ENCODE peak calls at places on chromosomes 7 and 10, in seven cellular contexts. One of them, this sample, is unnamed.

GRCh38 chr7:92641921-92642511 is 51.8 kb upstream of the FAM133B start:
- DNase-seq in HepG2: no peak
- DNase-seq in GM12878: no peak
- DNase-seq in SK-N-SH: no peak
- DNase-seq in K562: peak
- DNase-seq in GM12891: no peak
- DNase-seq in H1: no peak
- DNase-seq in this sample: no peak

GRCh38 chr7:70884809-70885208 is 247.1 kb upstream of the GALNT17 start:
- DNase-seq in GM12878: no peak
- DNase-seq in H1: no peak
- DNase-seq in GM12891: no peak
- DNase-seq in SK-N-SH: no peak
- DNase-seq in K562: no peak
- DNase-seq in HepG2: no peak
- DNase-seq in this sample: no peak

GRCh38 chr10:5575482-5576153 is 50.9 kb downstream of the CALML3 start:
- DNase-seq in SK-N-SH: no peak
- DNase-seq in GM12878: no peak
- DNase-seq in K562: no peak
- DNase-seq in H1: no peak
- DNase-seq in GM12891: no peak
- DNase-seq in HepG2: no peak
- DNase-seq in this sample: no peak

GRCh38 chr7:22989646-22990587 is 24.0 kb downstream of the HYCC1 start:
- DNase-seq in HepG2: no peak
- DNase-seq in GM12891: no peak
- DNase-seq in GM12878: no peak
- DNase-seq in SK-N-SH: no peak
- DNase-seq in H1: no peak
- DNase-seq in K562: no peak
- DNase-seq in this sample: no peak

GRCh38 chr7:5429253-5429856 is 5.7 kb upstream of the TNRC18 start:
- DNase-seq in H1: peak
- DNase-seq in GM12891: no peak
- DNase-seq in GM12878: no peak
- DNase-seq in K562: peak
- DNase-seq in SK-N-SH: no peak
- DNase-seq in HepG2: peak
- DNase-seq in this sample: peak

GRCh38 chr7:54563329-54563916 is 21.2 kb downstream of the VSTM2A start:
- DNase-seq in GM12878: no peak
- DNase-seq in GM12891: no peak
- DNase-seq in HepG2: no peak
- DNase-seq in SK-N-SH: no peak
- DNase-seq in K562: no peak
- DNase-seq in H1: no peak
- DNase-seq in this sample: no peak

GRCh38 chr7:158028290-158028941 is 559.2 kb downstream of the PTPRN2 start:
- DNase-seq in HepG2: peak
- DNase-seq in SK-N-SH: no peak
- DNase-seq in H1: no peak
- DNase-seq in K562: no peak
- DNase-seq in GM12878: no peak
- DNase-seq in GM12891: no peak
- DNase-seq in this sample: no peak

GRCh38 chr10:50388181-50388580 is 136.9 kb upstream of the ASAH2 start:
- DNase-seq in K562: no peak
- DNase-seq in GM12878: no peak
- DNase-seq in H1: no peak
- DNase-seq in HepG2: no peak
- DNase-seq in GM12891: no peak
- DNase-seq in SK-N-SH: no peak
- DNase-seq in this sample: no peak

GRCh38 chr10:5531558-5532230 is 6.9 kb downstream of the CALML3 start:
- DNase-seq in H1: no peak
- DNase-seq in SK-N-SH: no peak
- DNase-seq in GM12878: no peak
- DNase-seq in HepG2: peak
- DNase-seq in K562: no peak
- DNase-seq in GM12891: no peak
- DNase-seq in this sample: no peak

GRCh38 chr7:83429493-83429892 is 219.4 kb downstream of the SEMA3E start:
- DNase-seq in HepG2: no peak
- DNase-seq in GM12891: no peak
- DNase-seq in SK-N-SH: no peak
- DNase-seq in H1: no peak
- DNase-seq in K562: no peak
- DNase-seq in GM12878: no peak
- DNase-seq in this sample: no peak

GRCh38 chr10:46554166-46554781 is 2.2 kb downstream of the GPRIN2 start:
- DNase-seq in HepG2: no peak
- DNase-seq in SK-N-SH: no peak
- DNase-seq in H1: no peak
- DNase-seq in GM12891: peak
- DNase-seq in GM12878: no peak
- DNase-seq in K562: no peak
- DNase-seq in this sample: no peak

GRCh38 chr10:71811351-71811750 is 38.0 kb upstream of the VSIR start:
- DNase-seq in GM12878: no peak
- DNase-seq in SK-N-SH: no peak
- DNase-seq in K562: no peak
- DNase-seq in H1: no peak
- DNase-seq in GM12891: no peak
- DNase-seq in HepG2: no peak
- DNase-seq in this sample: no peak

GRCh38 chr7:128215281-128215680 is 25.8 kb upstream of the LEP start:
- DNase-seq in GM12878: no peak
- DNase-seq in HepG2: no peak
- DNase-seq in K562: no peak
- DNase-seq in H1: no peak
- DNase-seq in GM12891: no peak
- DNase-seq in SK-N-SH: no peak
- DNase-seq in this sample: no peak

GRCh38 chr7:4479367-4480039 is 202.6 kb upstream of the FOXK1 start:
- DNase-seq in GM12878: no peak
- DNase-seq in SK-N-SH: peak
- DNase-seq in GM12891: peak
- DNase-seq in K562: peak
- DNase-seq in HepG2: peak
- DNase-seq in H1: peak
- DNase-seq in this sample: no peak

GRCh38 chr10:120433176-120433575 is 23.9 kb upstream of the PLPP4 start:
- DNase-seq in SK-N-SH: no peak
- DNase-seq in K562: no peak
- DNase-seq in GM12891: no peak
- DNase-seq in GM12878: no peak
- DNase-seq in HepG2: no peak
- DNase-seq in H1: no peak
- DNase-seq in this sample: no peak

GRCh38 chr10:63720689-63721088 is 199.5 kb downstream of the REEP3 start:
- DNase-seq in HepG2: no peak
- DNase-seq in SK-N-SH: no peak
- DNase-seq in GM12878: no peak
- DNase-seq in K562: no peak
- DNase-seq in H1: no peak
- DNase-seq in GM12891: no peak
- DNase-seq in this sample: no peak

GRCh38 chr10:131726460-131726861 is 174.3 kb upstream of the PPP2R2D start:
- DNase-seq in H1: no peak
- DNase-seq in GM12891: no peak
- DNase-seq in GM12878: no peak
- DNase-seq in SK-N-SH: peak
- DNase-seq in K562: no peak
- DNase-seq in HepG2: peak
- DNase-seq in this sample: no peak

GRCh38 chr10:104345941-104346340 is 7.7 kb upstream of the ITPRIP start:
- DNase-seq in H1: no peak
- DNase-seq in GM12891: no peak
- DNase-seq in K562: no peak
- DNase-seq in GM12878: no peak
- DNase-seq in HepG2: no peak
- DNase-seq in SK-N-SH: no peak
- DNase-seq in this sample: no peak

GRCh38 chr10:92740762-92741161 is 51.0 kb downstream of the HHEX start:
- DNase-seq in SK-N-SH: no peak
- DNase-seq in GM12891: no peak
- DNase-seq in K562: no peak
- DNase-seq in H1: no peak
- DNase-seq in GM12878: no peak
- DNase-seq in HepG2: no peak
- DNase-seq in this sample: no peak

GRCh38 chr7:44380831-44381493 is 55.6 kb upstream of the CAMK2B start:
- DNase-seq in H1: peak
- DNase-seq in HepG2: no peak
- DNase-seq in GM12878: no peak
- DNase-seq in K562: no peak
- DNase-seq in GM12891: no peak
- DNase-seq in SK-N-SH: no peak
- DNase-seq in this sample: no peak

GRCh38 chr10:70515035-70515702 is 36.6 kb downstream of the PALD1 start:
- DNase-seq in HepG2: no peak
- DNase-seq in GM12891: no peak
- DNase-seq in K562: no peak
- DNase-seq in SK-N-SH: no peak
- DNase-seq in H1: no peak
- DNase-seq in GM12878: no peak
- DNase-seq in this sample: no peak

GRCh38 chr10:26173837-26174236 is 42.7 kb upstream of the GAD2 start:
- DNase-seq in H1: no peak
- DNase-seq in K562: no peak
- DNase-seq in HepG2: no peak
- DNase-seq in GM12891: no peak
- DNase-seq in SK-N-SH: no peak
- DNase-seq in GM12878: no peak
- DNase-seq in this sample: no peak

GRCh38 chr7:112437038-112437437 is 13.2 kb upstream of the IFRD1 start:
- DNase-seq in GM12891: no peak
- DNase-seq in K562: no peak
- DNase-seq in HepG2: no peak
- DNase-seq in GM12878: no peak
- DNase-seq in SK-N-SH: no peak
- DNase-seq in H1: no peak
- DNase-seq in this sample: no peak

GRCh38 chr7:69652947-69653701 is 54.8 kb downstream of the AUTS2 start:
- DNase-seq in HepG2: no peak
- DNase-seq in H1: no peak
- DNase-seq in GM12878: no peak
- DNase-seq in GM12891: no peak
- DNase-seq in K562: no peak
- DNase-seq in SK-N-SH: no peak
- DNase-seq in this sample: no peak

GRCh38 chr10:47444047-47444446 is 39.9 kb downstream of the ANXA8 start:
- DNase-seq in HepG2: no peak
- DNase-seq in H1: no peak
- DNase-seq in SK-N-SH: no peak
- DNase-seq in GM12878: no peak
- DNase-seq in GM12891: no peak
- DNase-seq in K562: no peak
- DNase-seq in this sample: no peak

GRCh38 chr7:676972-677385 is 49.5 kb upstream of the DNAAF5 start:
- DNase-seq in GM12878: no peak
- DNase-seq in SK-N-SH: no peak
- DNase-seq in H1: no peak
- DNase-seq in K562: no peak
- DNase-seq in GM12891: no peak
- DNase-seq in HepG2: no peak
- DNase-seq in this sample: no peak

GRCh38 chr10:16520900-16521299 is 779 bp downstream of the C1QL3 start:
- DNase-seq in H1: peak
- DNase-seq in SK-N-SH: peak
- DNase-seq in GM12891: peak
- DNase-seq in HepG2: no peak
- DNase-seq in K562: no peak
- DNase-seq in GM12878: no peak
- DNase-seq in this sample: peak

GRCh38 chr10:60920479-60920878 is 23.5 kb downstream of the RHOBTB1 start:
- DNase-seq in HepG2: no peak
- DNase-seq in SK-N-SH: no peak
- DNase-seq in GM12878: no peak
- DNase-seq in K562: no peak
- DNase-seq in GM12891: no peak
- DNase-seq in H1: no peak
- DNase-seq in this sample: no peak

GRCh38 chr7:2253021-2253420 is 11.0 kb downstream of the NUDT1 start:
- DNase-seq in GM12878: no peak
- DNase-seq in H1: no peak
- DNase-seq in HepG2: no peak
- DNase-seq in GM12891: no peak
- DNase-seq in K562: no peak
- DNase-seq in SK-N-SH: no peak
- DNase-seq in this sample: no peak
- TF ChIP-seq TAF1 in GM12878: no peak
- TF ChIP-seq TAF1 in H1: no peak
- TF ChIP-seq TAF1 in HepG2: no peak
- TF ChIP-seq TAF1 in GM12891: no peak
- TF ChIP-seq TAF1 in K562: no peak
- TF ChIP-seq TAF1 in SK-N-SH: no peak
- TF ChIP-seq TAF1 in this sample: no peak

DNA sequence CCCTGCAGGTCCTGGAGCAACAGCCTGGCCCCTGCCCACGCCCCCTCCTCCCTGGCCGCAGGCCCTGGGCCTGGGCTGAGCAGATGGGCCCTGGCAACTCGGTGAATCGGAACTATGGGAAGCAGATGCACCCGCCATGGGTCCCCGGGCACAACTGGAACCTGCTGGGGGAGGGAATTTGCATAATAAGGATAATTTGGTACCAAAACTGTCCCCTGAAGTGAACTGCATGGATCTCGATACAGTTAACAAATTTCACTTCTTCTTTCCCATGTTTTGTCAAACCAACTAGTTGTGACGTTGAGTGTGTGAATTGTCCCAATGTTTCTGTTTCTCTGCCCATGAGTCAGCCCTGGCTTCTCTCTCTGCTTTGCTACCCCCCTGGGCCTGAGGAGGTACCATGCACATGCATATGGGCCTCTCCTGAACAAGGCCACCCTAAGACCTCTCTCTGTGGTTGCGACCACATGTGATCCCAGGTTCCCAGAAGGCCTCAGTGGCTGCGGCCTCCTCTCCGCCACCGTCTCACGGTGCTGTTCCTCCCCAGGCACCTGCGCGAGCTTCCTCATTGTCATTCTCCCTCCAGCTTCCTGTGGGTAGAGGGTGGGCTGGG is 40.2 kb downstream of the FIGNL1 start:
- DNase-seq in K562: no peak
- DNase-seq in GM12891: no peak
- DNase-seq in H1: no peak
- DNase-seq in HepG2: no peak
- DNase-seq in GM12878: peak
- DNase-seq in SK-N-SH: no peak
- DNase-seq in this sample: peak
- TF ChIP-seq POLR2AphosphoS5 in K562: no peak
- TF ChIP-seq POLR2AphosphoS5 in GM12891: no peak
- TF ChIP-seq POLR2AphosphoS5 in H1: no peak
- TF ChIP-seq POLR2AphosphoS5 in HepG2: no peak
- TF ChIP-seq POLR2AphosphoS5 in GM12878: no peak
- TF ChIP-seq POLR2AphosphoS5 in SK-N-SH: no peak
- TF ChIP-seq POLR2AphosphoS5 in this sample: no peak

GRCh38 chr7:104160375-104160774 is 47.4 kb downstream of the ORC5 start:
- DNase-seq in GM12878: no peak
- DNase-seq in K562: peak
- DNase-seq in GM12891: no peak
- DNase-seq in H1: no peak
- DNase-seq in SK-N-SH: peak
- DNase-seq in HepG2: no peak
- DNase-seq in this sample: no peak
- TF ChIP-seq TAF1 in GM12878: no peak
- TF ChIP-seq TAF1 in K562: no peak
- TF ChIP-seq TAF1 in GM12891: no peak
- TF ChIP-seq TAF1 in H1: no peak
- TF ChIP-seq TAF1 in SK-N-SH: no peak
- TF ChIP-seq TAF1 in HepG2: no peak
- TF ChIP-seq TAF1 in this sample: no peak

GRCh38 chr10:89074120-89074519 is 83.5 kb downstream of the FAS start:
- DNase-seq in GM12878: no peak
- DNase-seq in HepG2: no peak
- DNase-seq in SK-N-SH: no peak
- DNase-seq in GM12891: no peak
- DNase-seq in K562: no peak
- DNase-seq in H1: no peak
- DNase-seq in this sample: no peak
- TF ChIP-seq POLR2AphosphoS5 in GM12878: no peak
- TF ChIP-seq POLR2AphosphoS5 in HepG2: no peak
- TF ChIP-seq POLR2AphosphoS5 in SK-N-SH: no peak
- TF ChIP-seq POLR2AphosphoS5 in GM12891: no peak
- TF ChIP-seq POLR2AphosphoS5 in K562: no peak
- TF ChIP-seq POLR2AphosphoS5 in H1: no peak
- TF ChIP-seq POLR2AphosphoS5 in this sample: no peak